ENCODE peak calls at places on chromosomes 16 and 17, in five cellular contexts. One of them, this sample, is unnamed.

GRCh38 chr16:81723098-81723723 is 55.9 kb upstream of the PLCG2 start:
- DNase-seq in MM.1S: peak; percentile 72
- DNase-seq in ovary: no peak
- DNase-seq in HepG2: peak; percentile 86
- DNase-seq in body of pancreas: peak; percentile 30
- DNase-seq in this sample: no peak

GRCh38 chr16:15777533-15778203 is 79.2 kb downstream of the MYH11 start:
- DNase-seq in MM.1S: peak; percentile 34
- DNase-seq in ovary: no peak
- DNase-seq in HepG2: peak; percentile 85
- DNase-seq in body of pancreas: peak; percentile 28
- DNase-seq in this sample: no peak

GRCh38 chr16:397736-398332 is 835 bp downstream of the NME4 start:
- DNase-seq in MM.1S: peak; percentile 69
- DNase-seq in ovary: peak; percentile 74
- DNase-seq in HepG2: peak; percentile 74
- DNase-seq in body of pancreas: peak; percentile 86
- DNase-seq in this sample: no peak

GRCh38 chr16:61900482-61900881 is 135.8 kb downstream of the CDH8 start:
- DNase-seq in MM.1S: no peak
- DNase-seq in ovary: no peak
- DNase-seq in HepG2: no peak
- DNase-seq in body of pancreas: no peak
- DNase-seq in this sample: peak; percentile 62

GRCh38 chr16:11232852-11233726 is 22.9 kb downstream of the SOCS1 start:
- DNase-seq in MM.1S: no peak
- DNase-seq in ovary: no peak
- DNase-seq in HepG2: no peak
- DNase-seq in body of pancreas: no peak
- DNase-seq in this sample: no peak

GRCh38 chr17:42458497-42459255 is at the start of gene ATP6V0A1:
- DNase-seq in MM.1S: peak; percentile 85
- DNase-seq in ovary: peak; percentile 97
- DNase-seq in HepG2: peak; percentile 84
- DNase-seq in body of pancreas: peak; percentile 97
- DNase-seq in this sample: no peak

GRCh38 chr16:86211800-86212199 is 298.5 kb upstream of the FOXF1 start:
- DNase-seq in MM.1S: no peak
- DNase-seq in ovary: peak; percentile 0
- DNase-seq in HepG2: no peak
- DNase-seq in body of pancreas: no peak
- DNase-seq in this sample: no peak

GRCh38 chr16:65704866-65705265 is 583.0 kb upstream of the CDH11 start:
- DNase-seq in MM.1S: no peak
- DNase-seq in ovary: no peak
- DNase-seq in HepG2: no peak
- DNase-seq in body of pancreas: no peak
- DNase-seq in this sample: no peak

GRCh38 chr16:20901441-20902112 is 1.0 kb downstream of the LYRM1 start:
- DNase-seq in MM.1S: peak; percentile 11
- DNase-seq in ovary: peak; percentile 54
- DNase-seq in HepG2: peak; percentile 55
- DNase-seq in body of pancreas: peak; percentile 53
- DNase-seq in this sample: peak; percentile 73

GRCh38 chr17:17362531-17362930 is 59.4 kb downstream of the NT5M start:
- DNase-seq in MM.1S: no peak
- DNase-seq in ovary: no peak
- DNase-seq in HepG2: no peak
- DNase-seq in body of pancreas: peak; percentile 4
- DNase-seq in this sample: no peak

GRCh38 chr17:73064084-73064938 is 28.2 kb downstream of the SLC39A11 start:
- DNase-seq in MM.1S: no peak
- DNase-seq in ovary: no peak
- DNase-seq in HepG2: no peak
- DNase-seq in body of pancreas: peak; percentile 68
- DNase-seq in this sample: no peak

GRCh38 chr17:7393613-7394451 is 493 bp downstream of the PLSCR3 start:
- DNase-seq in MM.1S: peak; percentile 57
- DNase-seq in ovary: no peak
- DNase-seq in HepG2: no peak
- DNase-seq in body of pancreas: no peak
- DNase-seq in this sample: no peak

GRCh38 chr16:61148930-61149329 is 887.3 kb downstream of the CDH8 start:
- DNase-seq in MM.1S: peak; percentile 54
- DNase-seq in ovary: no peak
- DNase-seq in HepG2: peak; percentile 7
- DNase-seq in body of pancreas: no peak
- DNase-seq in this sample: no peak

GRCh38 chr17:17367931-17368330 is 64.8 kb downstream of the NT5M start:
- DNase-seq in MM.1S: no peak
- DNase-seq in ovary: no peak
- DNase-seq in HepG2: no peak
- DNase-seq in body of pancreas: no peak
- DNase-seq in this sample: no peak

GRCh38 chr16:30766206-30766921 is 4.2 kb downstream of the RNF40 start:
- DNase-seq in MM.1S: no peak
- DNase-seq in ovary: no peak
- DNase-seq in HepG2: no peak
- DNase-seq in body of pancreas: no peak
- DNase-seq in this sample: no peak

GRCh38 chr17:11251561-11252107 is 10.6 kb downstream of the SHISA6 start:
- DNase-seq in MM.1S: no peak
- DNase-seq in ovary: no peak
- DNase-seq in HepG2: no peak
- DNase-seq in body of pancreas: no peak
- DNase-seq in this sample: no peak

GRCh38 chr16:62036807-62037135 is 533 bp upstream of the CDH8 start:
- DNase-seq in MM.1S: no peak
- DNase-seq in ovary: no peak
- DNase-seq in HepG2: no peak
- DNase-seq in body of pancreas: no peak
- DNase-seq in this sample: no peak

GRCh38 chr16:51542856-51543510 is 391.9 kb upstream of the SALL1 start:
- DNase-seq in MM.1S: no peak
- DNase-seq in ovary: no peak
- DNase-seq in HepG2: no peak
- DNase-seq in body of pancreas: no peak
- DNase-seq in this sample: no peak

GRCh38 chr17:39165844-39166349 is at the start of gene ARL5C:
- DNase-seq in MM.1S: no peak
- DNase-seq in ovary: no peak
- DNase-seq in HepG2: no peak
- DNase-seq in body of pancreas: peak; percentile 39
- DNase-seq in this sample: no peak

GRCh38 chr17:39166437-39167335 is 725 bp upstream of the ARL5C start:
- DNase-seq in MM.1S: no peak
- DNase-seq in ovary: no peak
- DNase-seq in HepG2: no peak
- DNase-seq in body of pancreas: peak; percentile 78
- DNase-seq in this sample: no peak

GRCh38 chr17:39169518-39169917 is 3.6 kb upstream of the ARL5C start:
- DNase-seq in MM.1S: no peak
- DNase-seq in ovary: no peak
- DNase-seq in HepG2: no peak
- DNase-seq in body of pancreas: no peak
- DNase-seq in this sample: no peak

GRCh38 chr17:39169101-39169500 is 3.1 kb upstream of the ARL5C start:
- DNase-seq in MM.1S: no peak
- DNase-seq in ovary: no peak
- DNase-seq in HepG2: no peak
- DNase-seq in body of pancreas: no peak
- DNase-seq in this sample: no peak

GRCh38 chr17:39167492-39167891 is 1.5 kb upstream of the ARL5C start:
- DNase-seq in MM.1S: peak; percentile 71
- DNase-seq in ovary: no peak
- DNase-seq in HepG2: no peak
- DNase-seq in body of pancreas: peak; percentile 28
- DNase-seq in this sample: no peak
- H3K27ac ChIP-seq in MM.1S: no peak overlapping the region
- H3K27ac ChIP-seq in ovary: no peak overlapping the region
- H3K27ac ChIP-seq in HepG2: no peak overlapping the region
- H3K27ac ChIP-seq in body of pancreas: peak overlapping the region; percentile 78
- H3K27ac ChIP-seq in this sample: no peak overlapping the region

GRCh38 chr16:56933828-56934598 is 2.1 kb downstream of the HERPUD1 start:
- DNase-seq in MM.1S: no peak
- DNase-seq in ovary: no peak
- DNase-seq in HepG2: no peak
- DNase-seq in body of pancreas: peak; percentile 4
- DNase-seq in this sample: no peak
- H3K27ac ChIP-seq in MM.1S: peak overlapping the region; percentile 100
- H3K27ac ChIP-seq in ovary: peak overlapping the region; percentile 98
- H3K27ac ChIP-seq in HepG2: peak overlapping the region; percentile 80
- H3K27ac ChIP-seq in body of pancreas: peak overlapping the region; percentile 99
- H3K27ac ChIP-seq in this sample: peak overlapping the region; percentile 83

GRCh38 chr17:81427446-81428120 is 32.3 kb downstream of the BAHCC1 start:
- DNase-seq in MM.1S: no peak
- DNase-seq in ovary: no peak
- DNase-seq in HepG2: no peak
- DNase-seq in body of pancreas: peak; percentile 94
- DNase-seq in this sample: no peak
- H3K27ac ChIP-seq in MM.1S: no peak overlapping the region
- H3K27ac ChIP-seq in ovary: no peak overlapping the region
- H3K27ac ChIP-seq in HepG2: no peak overlapping the region
- H3K27ac ChIP-seq in body of pancreas: peak overlapping the region; percentile 82
- H3K27ac ChIP-seq in this sample: no peak overlapping the region

GRCh38 chr17:48929812-48930165 is 14.9 kb downstream of the SNF8 start:
- DNase-seq in MM.1S: no peak
- DNase-seq in ovary: no peak
- DNase-seq in HepG2: no peak
- DNase-seq in body of pancreas: no peak
- DNase-seq in this sample: no peak
- H3K27ac ChIP-seq in MM.1S: no peak overlapping the region
- H3K27ac ChIP-seq in ovary: no peak overlapping the region
- H3K27ac ChIP-seq in HepG2: peak overlapping the region; percentile 68
- H3K27ac ChIP-seq in body of pancreas: no peak overlapping the region
- H3K27ac ChIP-seq in this sample: no peak overlapping the region

DNA sequence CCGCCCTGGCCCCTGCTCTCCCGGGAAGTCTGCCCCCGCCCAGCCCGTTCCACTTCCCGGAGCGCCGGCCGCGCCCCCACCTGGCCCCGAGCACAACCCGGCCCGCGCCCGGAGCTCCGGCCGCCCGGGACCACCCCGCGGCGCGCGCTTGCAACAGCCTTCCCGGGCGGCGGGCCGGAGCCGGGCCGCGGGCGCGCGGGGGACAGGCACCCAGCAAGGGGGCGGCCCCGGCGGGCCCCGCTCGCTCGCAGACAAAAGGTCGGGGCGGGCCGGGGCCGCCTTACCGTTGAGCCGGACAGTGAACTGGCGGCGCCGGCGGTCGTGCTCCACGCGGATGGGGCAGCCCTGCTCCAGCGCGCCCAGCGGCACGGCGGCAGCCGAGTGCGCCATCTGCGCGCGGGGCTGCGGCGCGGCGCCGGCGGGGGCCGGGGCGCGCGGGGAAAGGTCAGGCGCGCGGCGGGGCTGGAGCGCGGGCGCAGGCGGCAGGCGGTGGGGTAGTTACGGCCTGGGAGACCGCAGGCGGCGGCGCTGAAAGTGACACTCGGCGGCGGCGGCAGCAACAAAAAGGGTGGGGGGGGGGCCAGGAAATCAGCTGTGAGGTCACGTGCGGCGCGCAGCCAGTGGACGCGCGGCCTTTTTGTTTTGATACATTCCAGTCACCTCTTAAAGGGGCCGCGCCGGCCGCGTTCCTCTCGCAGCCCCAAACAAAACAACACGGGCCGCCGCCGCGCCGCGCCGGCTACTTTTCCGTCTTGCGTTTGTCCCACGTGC is at the start of gene NATD1:
- DNase-seq in MM.1S: peak; percentile 80
- DNase-seq in ovary: peak; percentile 88
- DNase-seq in HepG2: peak; percentile 68
- DNase-seq in body of pancreas: peak; percentile 93
- DNase-seq in this sample: no peak
- H3K27ac ChIP-seq in MM.1S: no peak within 1 kb of the TSS
- H3K27ac ChIP-seq in ovary: peak within 1 kb of the TSS; percentile 42
- H3K27ac ChIP-seq in HepG2: no peak within 1 kb of the TSS
- H3K27ac ChIP-seq in body of pancreas: peak within 1 kb of the TSS; percentile 68
- H3K27ac ChIP-seq in this sample: peak within 1 kb of the TSS; percentile 26

DNA sequence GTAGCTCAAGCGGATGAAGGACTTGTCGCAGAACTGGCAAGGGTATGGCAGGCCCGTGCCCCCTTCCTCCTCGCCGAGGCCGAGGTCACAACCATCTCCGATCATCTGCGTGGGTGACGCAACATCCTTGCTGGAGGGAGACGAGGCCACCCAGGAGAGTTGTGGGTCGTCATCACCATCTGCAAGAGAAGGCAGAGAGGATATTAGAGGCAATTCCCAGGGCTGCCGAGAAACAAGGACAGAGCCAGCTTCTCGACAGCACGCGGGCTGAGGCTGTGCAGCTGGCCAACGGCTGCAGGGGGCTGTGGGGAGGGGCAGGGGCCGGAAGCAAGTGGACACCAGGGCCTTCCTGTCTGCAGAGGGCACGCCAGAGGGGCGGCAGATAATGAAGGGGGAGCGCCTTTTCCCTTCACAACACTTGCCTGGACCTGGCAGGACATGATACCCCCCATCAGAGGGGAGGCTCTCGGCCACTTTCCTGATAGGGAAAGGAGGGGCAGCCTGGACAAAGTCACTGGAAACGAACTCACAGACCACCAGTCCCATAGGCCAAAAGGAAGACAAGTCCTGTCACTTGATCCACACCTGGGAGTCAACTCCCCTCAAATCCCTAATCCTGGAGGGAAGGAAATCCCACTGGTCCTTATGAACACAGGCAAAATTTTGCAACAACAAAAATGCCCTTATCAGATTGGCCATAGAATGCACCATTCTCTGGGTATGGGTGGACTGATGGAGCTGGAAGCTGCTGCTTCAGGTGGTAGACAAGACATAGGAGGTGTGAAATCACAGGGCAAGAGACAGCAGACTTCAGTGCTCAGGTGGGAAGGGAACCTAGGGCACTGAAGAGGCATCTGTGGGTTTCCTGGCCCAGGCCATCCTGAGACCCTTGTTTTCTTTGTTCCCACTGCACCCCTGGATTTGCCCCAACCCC is 216.9 kb downstream of the ZNF423 start:
- DNase-seq in MM.1S: no peak
- DNase-seq in ovary: no peak
- DNase-seq in HepG2: no peak
- DNase-seq in body of pancreas: no peak
- DNase-seq in this sample: no peak
- H3K27ac ChIP-seq in MM.1S: no peak overlapping the region
- H3K27ac ChIP-seq in ovary: peak overlapping the region; percentile 69
- H3K27ac ChIP-seq in HepG2: no peak overlapping the region
- H3K27ac ChIP-seq in body of pancreas: no peak overlapping the region
- H3K27ac ChIP-seq in this sample: no peak overlapping the region

GRCh38 chr17:76453431-76453743 is 435 bp upstream of the UBE2O start:
- DNase-seq in MM.1S: no peak
- DNase-seq in ovary: no peak
- DNase-seq in HepG2: no peak
- DNase-seq in body of pancreas: no peak
- DNase-seq in this sample: no peak
- H3K27ac ChIP-seq in MM.1S: no peak overlapping the region
- H3K27ac ChIP-seq in ovary: no peak overlapping the region
- H3K27ac ChIP-seq in HepG2: no peak overlapping the region
- H3K27ac ChIP-seq in body of pancreas: no peak overlapping the region
- H3K27ac ChIP-seq in this sample: no peak overlapping the region

DNA sequence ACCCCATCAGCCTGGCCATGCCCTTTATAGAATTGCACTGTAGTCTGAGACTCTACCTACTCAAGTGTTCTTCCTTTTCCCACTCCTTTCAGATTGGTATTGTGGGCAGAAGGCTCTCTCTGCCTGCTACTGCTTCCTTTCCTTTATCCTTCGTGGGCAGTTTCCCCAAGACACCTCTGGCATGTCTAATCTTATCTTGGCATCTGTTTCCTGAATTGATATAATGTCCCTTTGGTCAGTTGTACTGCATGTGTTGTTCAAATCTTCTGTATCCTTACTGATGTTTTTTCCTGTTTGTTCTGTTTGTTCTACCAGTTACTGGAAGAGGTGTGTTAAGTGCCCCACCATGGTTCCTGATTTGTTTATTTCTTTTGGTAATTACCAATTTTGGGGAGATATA is 29.5 kb upstream of the MSI2 start:
- DNase-seq in MM.1S: no peak
- DNase-seq in ovary: no peak
- DNase-seq in HepG2: no peak
- DNase-seq in body of pancreas: no peak
- DNase-seq in this sample: no peak
- H3K27ac ChIP-seq in MM.1S: no peak overlapping the region
- H3K27ac ChIP-seq in ovary: no peak overlapping the region
- H3K27ac ChIP-seq in HepG2: no peak overlapping the region
- H3K27ac ChIP-seq in body of pancreas: no peak overlapping the region
- H3K27ac ChIP-seq in this sample: no peak overlapping the region